ENCODE peak calls at places on chromosomes 12 and 14, in six cellular contexts. Y is stimulated activated CD8-positive, alpha-beta memory T cell treated with anti-CD3 and anti-CD28 coated beads, Interleukin-4, amount 100 ng/mL, for 24 hours; Q is T-helper 1 cell; H is upper lobe of right lung; D is Peyer's patch; B is mucosa of descending colon. E is an unnamed sample.
A peak's percentile ranks its signal among the peaks of the same experiment; 100 is the strongest.

GRCh38 chr12:50251619-50252300 is 31.6 kb downstream of the LIMA1 start:
- DNase-seq in Y (no peak), Q (no peak), H (no peak), D (no peak), B (no peak), E (no peak)

GRCh38 chr14:53265025-53265424 is 111.9 kb upstream of the DDHD1 start:
- DNase-seq in Y (no peak), Q (no peak), H (no peak), D (no peak), B (no peak), E (no peak)

GRCh38 chr14:89290813-89291212 is 126.2 kb downstream of the FOXN3 start:
- DNase-seq in Y (no peak), Q (no peak), H (no peak), D (no peak), B (no peak), E (peak; percentile 32)

GRCh38 chr14:67426161-67426560 is 14.2 kb upstream of the PLEK2 start:
- DNase-seq in Y (no peak), Q (no peak), H (no peak), D (no peak), B (no peak), E (no peak)

GRCh38 chr14:90039253-90040010 is 22.4 kb upstream of the KCNK13 start:
- DNase-seq in Y (no peak), Q (no peak), H (no peak), D (no peak), B (no peak), E (no peak)

GRCh38 chr12:111443086-111443485 is 37.4 kb downstream of the SH2B3 start:
- DNase-seq in Y (no peak), Q (no peak), H (no peak), D (no peak), B (peak; percentile 44), E (peak; percentile 51)

GRCh38 chr14:77509366-77509765 is 10.8 kb upstream of the ISM2 start:
- DNase-seq in Y (no peak), Q (no peak), H (no peak), D (no peak), B (no peak), E (no peak)

GRCh38 chr12:126627596-126627995 is 1562.4 kb downstream of the AACS start:
- DNase-seq in Y (no peak), Q (no peak), H (no peak), D (no peak), B (no peak), E (no peak)

GRCh38 chr14:32224731-32225377 is 21.8 kb upstream of the RNU6-8 start:
- DNase-seq in Y (no peak), Q (no peak), H (no peak), D (no peak), B (no peak), E (no peak)

GRCh38 chr12:15393037-15393436 is 70.7 kb downstream of the PTPRO start:
- DNase-seq in Y (no peak), Q (no peak), H (no peak), D (no peak), B (no peak), E (no peak)

GRCh38 chr14:54364555-54365415 is 32.0 kb upstream of the CDKN3 start:
- DNase-seq in Y (no peak), Q (no peak), H (no peak), D (no peak), B (no peak), E (peak; percentile 68)

E was measured in tibial artery.